ENCODE peak calls at places on chromosomes 7 and 10, in four cellular contexts. M is tibial artery; O is effector memory CD4-positive, alpha-beta T cell; C is lower lobe of right lung. G is an unnamed sample.

GRCh38 chr10:102009801-102010425 is 46.1 kb downstream of the ARMH3 start:
- DNase-seq in M (no peak), O (peak; percentile 9), C (no peak), G (no peak)

GRCh38 chr7:70712942-70713341 is 419.0 kb upstream of the GALNT17 start:
- DNase-seq in M (no peak), O (no peak), C (no peak), G (no peak)

GRCh38 chr10:129467346-129468119 is 492 bp downstream of the MGMT start:
- DNase-seq in M (no peak), O (no peak), C (peak; percentile 63), G (no peak)

GRCh38 chr7:142939226-142939910 is at the start of gene LLCFC1:
- DNase-seq in M (no peak), O (no peak), C (no peak), G (no peak)

GRCh38 chr7:44154703-44155102 is 13.6 kb upstream of the MYL7 start:
- DNase-seq in M (peak; percentile 15), O (no peak), C (no peak), G (no peak)

GRCh38 chr7:35596061-35596460 is 98.9 kb downstream of the HERPUD2 start:
- DNase-seq in M (no peak), O (no peak), C (no peak), G (no peak)

GRCh38 chr7:93055543-93056107 is 62.2 kb downstream of the SAMD9 start:
- DNase-seq in M (no peak), O (no peak), C (no peak), G (no peak)

GRCh38 chr7:155568961-155569360 is 22.6 kb upstream of the CNPY1 start:
- DNase-seq in M (no peak), O (no peak), C (no peak), G (no peak)

GRCh38 chr7:112157072-112157471 is 49.1 kb downstream of the DOCK4 start:
- DNase-seq in M (no peak), O (no peak), C (no peak), G (no peak)

DNA sequence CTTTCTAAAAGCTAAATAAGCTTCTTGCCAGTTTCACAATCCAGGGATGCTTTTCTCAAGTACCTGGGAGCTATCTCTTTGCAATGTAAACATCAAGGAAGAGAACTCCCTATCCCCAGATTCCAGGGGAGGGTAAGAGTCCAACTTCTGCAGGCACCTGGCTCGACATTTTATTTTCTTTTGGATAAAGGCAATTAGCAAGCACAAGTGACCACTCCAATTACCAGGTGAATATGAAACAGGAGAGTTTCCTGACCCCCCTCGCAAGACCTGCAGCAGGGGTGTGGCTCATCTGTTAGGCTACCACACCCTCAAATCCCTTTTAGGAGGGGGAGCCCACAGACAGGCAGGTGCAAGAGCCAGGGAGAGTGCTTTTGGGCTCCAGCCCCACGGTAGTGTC is 28.6 kb upstream of the LANCL2 start:
- DNase-seq in M (no peak), O (no peak), C (no peak), G (no peak)
- H3K27me3 ChIP-seq in M (peaks cover 8% of the 10 kb centered on the region), O (no peaks in the 10 kb centered on the region), C (no peaks in the 10 kb centered on the region), G (no peaks in the 10 kb centered on the region)

GRCh38 chr7:36995776-36996175 is 271.5 kb upstream of the AOAH start:
- DNase-seq in M (no peak), O (no peak), C (no peak), G (no peak)

GRCh38 chr7:36994456-36995112 is 270.3 kb upstream of the AOAH start:
- DNase-seq in M (no peak), O (no peak), C (no peak), G (no peak)

GRCh38 chr7:36999851-37000480 is 275.7 kb upstream of the AOAH start:
- DNase-seq in M (no peak), O (no peak), C (no peak), G (no peak)

DNA sequence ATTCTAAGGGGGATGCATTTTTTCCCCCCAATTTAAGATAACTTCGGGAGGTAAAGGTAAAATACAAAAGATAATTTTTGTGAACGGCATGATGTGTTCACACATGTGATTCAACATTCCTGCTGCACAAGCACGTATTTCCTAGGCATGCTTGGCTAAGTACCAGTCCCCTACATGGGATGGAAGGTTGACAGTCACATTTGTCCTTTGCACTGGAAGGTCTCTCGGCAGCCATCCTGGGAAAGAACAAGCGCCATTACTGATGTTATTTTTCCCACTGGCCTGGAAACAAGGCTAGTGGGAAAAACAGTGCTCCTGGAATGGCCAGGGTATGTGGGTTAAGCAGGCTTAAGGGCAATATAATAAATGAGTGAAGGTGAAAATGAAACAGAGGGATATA is 276.2 kb upstream of the AOAH start:
- DNase-seq in M (no peak), O (no peak), C (no peak), G (no peak)
- H3K27me3 ChIP-seq in M (no peaks in the 10 kb centered on the region), O (no peaks in the 10 kb centered on the region), C (no peaks in the 10 kb centered on the region), G (no peaks in the 10 kb centered on the region)

GRCh38 chr7:41224063-41224763 is 478.7 kb downstream of the INHBA start:
- DNase-seq in M (no peak), O (no peak), C (no peak), G (no peak)
- H3K27me3 ChIP-seq in M (no peaks in the 10 kb centered on the region), O (no peaks in the 10 kb centered on the region), C (no peaks in the 10 kb centered on the region), G (no peaks in the 10 kb centered on the region)

DNA sequence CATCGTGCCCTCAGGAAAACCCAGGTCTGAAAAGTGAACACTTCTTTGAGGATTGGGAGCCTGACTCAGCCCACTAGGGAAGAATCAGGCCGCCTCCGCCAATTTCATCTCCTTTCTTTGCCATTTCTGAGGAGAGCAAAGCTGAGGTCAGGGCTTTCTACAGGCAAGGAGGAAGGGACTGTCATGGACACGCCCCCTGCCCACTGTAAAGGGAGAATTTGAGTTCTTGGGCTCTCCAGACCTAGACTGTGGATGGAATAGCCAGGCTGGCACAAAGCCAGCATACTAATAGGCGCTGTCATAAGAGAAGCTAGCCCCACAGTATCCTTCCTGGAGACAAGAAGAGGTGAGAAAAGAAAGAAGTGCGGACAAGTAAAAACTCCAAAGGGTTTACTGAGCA is 3.4 kb upstream of the EGR2 start:
- DNase-seq in M (no peak), O (no peak), C (no peak), G (no peak)
- H3K27me3 ChIP-seq in M (peaks cover 18% of the 10 kb centered on the region), O (peaks cover 28% of the 10 kb centered on the region), C (peaks cover 41% of the 10 kb centered on the region), G (no peaks in the 10 kb centered on the region)

GRCh38 chr7:37552021-37552420 is 103.4 kb upstream of the ELMO1 start:
- DNase-seq in M (no peak), O (no peak), C (no peak), G (no peak)
- H3K27me3 ChIP-seq in M (no peaks in the 10 kb centered on the region), O (no peaks in the 10 kb centered on the region), C (no peaks in the 10 kb centered on the region), G (no peaks in the 10 kb centered on the region)

GRCh38 chr10:97184971-97185325 is 811 bp downstream of the SLIT1 start:
- DNase-seq in M (peak; percentile 33), O (no peak), C (no peak), G (no peak)

GRCh38 chr10:97180367-97180763 is 5.4 kb downstream of the SLIT1 start:
- DNase-seq in M (no peak), O (no peak), C (no peak), G (no peak)

GRCh38 chr10:97183314-97183713 is 2.4 kb downstream of the SLIT1 start:
- DNase-seq in M (no peak), O (no peak), C (no peak), G (no peak)

GRCh38 chr10:97180986-97181385 is 4.8 kb downstream of the SLIT1 start:
- DNase-seq in M (no peak), O (no peak), C (no peak), G (no peak)

DNA sequence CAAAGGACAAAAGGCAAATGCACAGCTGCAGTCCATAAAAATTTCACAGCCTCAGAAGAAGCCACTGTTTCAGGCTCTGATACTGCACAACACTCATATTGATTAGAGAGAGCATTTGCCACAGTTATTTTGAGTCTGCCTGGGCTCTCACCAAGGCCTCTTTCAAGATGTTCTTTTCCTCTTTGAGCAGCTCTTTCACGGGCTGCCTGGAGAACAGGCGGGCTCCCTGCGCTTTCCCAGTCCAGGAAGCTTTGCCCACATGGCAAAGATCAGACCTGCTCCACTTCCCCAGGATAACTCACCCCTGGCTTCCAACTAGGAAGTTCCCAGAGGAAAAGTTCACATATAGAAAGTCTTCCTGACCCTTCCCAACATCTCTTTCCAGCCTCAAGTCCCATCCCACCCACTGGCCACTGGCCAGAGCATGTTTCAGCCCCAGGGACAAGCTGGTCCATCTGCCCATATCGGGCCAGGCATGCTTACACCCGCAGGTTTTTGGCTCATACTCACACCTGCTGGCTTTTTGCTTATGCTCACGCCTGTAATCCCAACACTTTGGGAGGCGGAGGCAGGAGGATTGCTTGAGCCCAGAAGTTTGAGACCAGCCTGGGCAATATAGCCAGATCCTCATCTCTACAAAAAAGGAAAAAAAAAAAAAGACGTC is 3.3 kb downstream of the SLIT1 start:
- DNase-seq in M (no peak), O (no peak), C (no peak), G (no peak)
- H3K27me3 ChIP-seq in M (peaks cover 69% of the 10 kb centered on the region), O (peaks cover 10% of the 10 kb centered on the region), C (peaks cover 61% of the 10 kb centered on the region), G (no peaks in the 10 kb centered on the region)

G was measured in right cardiac atrium.